ENCODE peak calls at places on chromosomes 1 and 21, in nine cellular contexts. Z is cardiac muscle cell; P is CD4-positive, alpha-beta memory T cell; U is Peyer's patch; H is psoas muscle; T is CD4-positive, CD25-positive, alpha-beta regulatory T cell; D is tibial nerve; Q is CD8-positive, alpha-beta T cell; F is PC-3. C is an unnamed sample.

GRCh38 chr1:95034506-95034905 is 38.2 kb downstream of the ALG14 start:
- DNase-seq in H (no peak), Z (no peak), F (no peak), Q (no peak), D (no peak), U (no peak), P (no peak), T (no peak), C (no peak)

GRCh38 chr1:41327383-41327999 is 33.7 kb upstream of the FOXO6 start:
- DNase-seq in P (no peak), T (no peak), Q (no peak), H (no peak), D (no peak), F (no peak), U (no peak), Z (no peak), C (no peak)

GRCh38 chr1:180542530-180543171 is 16.1 kb upstream of the OVAAL start:
- DNase-seq in T (no peak), P (no peak), U (no peak), H (no peak), Q (no peak), F (no peak), D (no peak), Z (no peak), C (no peak)

GRCh38 chr1:8815582-8816285 is 1.7 kb downstream of the RERE start:
- DNase-seq in Z (peak; percentile 41), H (no peak), U (no peak), Q (no peak), T (peak; percentile 39), D (no peak), F (peak; percentile 6), P (no peak), C (no peak)

GRCh38 chr1:1425426-1425752 is 4.3 kb upstream of the ANKRD65 start:
- DNase-seq in Q (no peak), F (no peak), T (no peak), P (no peak), H (no peak), D (no peak), U (no peak), Z (no peak), C (no peak)

GRCh38 chr1:151992345-151993083 is 1.1 kb downstream of the S100A10 start:
- DNase-seq in D (peak; percentile 75), P (no peak), Q (peak; percentile 30), H (peak; percentile 89), F (peak; percentile 100), Z (no peak), T (peak; percentile 18), U (peak; percentile 39), C (peak; percentile 83)

GRCh38 chr1:205907794-205908193 is 35.5 kb downstream of the SLC26A9 start:
- DNase-seq in H (no peak), D (no peak), Z (peak; percentile 49), T (no peak), F (peak; percentile 74), P (no peak), Q (no peak), U (no peak), C (no peak)

GRCh38 chr1:93992954-93993353 is 83.7 kb upstream of the GCLM start:
- DNase-seq in Q (no peak), T (no peak), P (no peak), F (no peak), U (no peak), D (no peak), Z (no peak), H (no peak), C (no peak)

GRCh38 chr1:21667348-21668231 is 1.6 kb downstream of the RAP1GAP start:
- DNase-seq in Q (no peak), T (no peak), F (no peak), U (no peak), P (no peak), H (no peak), Z (no peak), D (no peak), C (no peak)

GRCh38 chr21:35352066-35352770 is 303.1 kb upstream of the RUNX1 start:
- DNase-seq in Z (no peak), D (no peak), T (no peak), Q (no peak), F (no peak), H (no peak), P (no peak), U (no peak), C (no peak)

GRCh38 chr21:45385549-45386050 is 19.4 kb upstream of the COL18A1 start:
- DNase-seq in F (no peak), Q (no peak), Z (no peak), H (peak; percentile 7), D (no peak), T (no peak), U (no peak), P (no peak), C (no peak)

GRCh38 chr21:43262427-43262826 is 93.6 kb downstream of the CRYAA start:
- DNase-seq in Z (no peak), U (no peak), D (no peak), Q (no peak), P (no peak), T (no peak), H (peak; percentile 8), F (no peak), C (no peak)

GRCh38 chr1:54806931-54807611 is 5.9 kb upstream of the TTC22 start:
- DNase-seq in P (no peak), Z (no peak), U (peak; percentile 12), T (peak; percentile 32), F (peak; percentile 76), Q (peak; percentile 42), H (no peak), D (no peak), C (no peak)

GRCh38 chr1:85692730-85693314 is 15.4 kb downstream of the ZNHIT6 start:
- DNase-seq in P (no peak), U (no peak), F (peak; percentile 72), H (no peak), Q (no peak), D (no peak), T (peak; percentile 41), Z (peak; percentile 3), C (no peak)

GRCh38 chr1:166671627-166672026 is 167.6 kb upstream of the POGK start:
- DNase-seq in F (no peak), T (no peak), D (no peak), Q (no peak), P (no peak), U (no peak), Z (no peak), H (no peak), C (no peak)

GRCh38 chr1:245277276-245277675 is 122.5 kb downstream of the KIF26B start:
- DNase-seq in F (peak; percentile 23), H (no peak), U (no peak), P (no peak), Z (peak; percentile 38), D (no peak), T (no peak), Q (no peak), C (no peak)

GRCh38 chr1:224498574-224499170 is 64.1 kb upstream of the WDR26 start:
- DNase-seq in D (no peak), T (peak; percentile 28), P (no peak), F (peak; percentile 94), Q (no peak), U (no peak), H (no peak), Z (no peak), C (no peak)

GRCh38 chr1:15935056-15935950 is 40.6 kb downstream of the ZBTB17 start:
- DNase-seq in F (no peak), H (no peak), D (no peak), Q (no peak), U (peak; percentile 3), P (no peak), T (no peak), Z (no peak), C (no peak)
- H3K36me3 ChIP-seq in F (peaks cover 31% of the 10 kb centered on the region), H (peaks cover 5% of the 10 kb centered on the region), D (peaks cover 37% of the 10 kb centered on the region), Q (peaks cover 78% of the 10 kb centered on the region), U (peaks cover 98% of the 10 kb centered on the region), P (peaks cover 73% of the 10 kb centered on the region), T (peaks cover 84% of the 10 kb centered on the region), Z (peaks cover 76% of the 10 kb centered on the region), C (peaks cover 100% of the 10 kb centered on the region)

GRCh38 chr1:25342846-25343245 is 4.7 kb downstream of the TMEM50A start:
- DNase-seq in U (no peak), D (no peak), Z (no peak), T (no peak), H (no peak), P (no peak), Q (no peak), F (no peak), C (no peak)
- H3K36me3 ChIP-seq in U (peaks cover 44% of the 10 kb centered on the region), D (no peaks in the 10 kb centered on the region), Z (peaks cover 13% of the 10 kb centered on the region), T (peaks cover 42% of the 10 kb centered on the region), H (peaks cover 4% of the 10 kb centered on the region), P (peaks cover 20% of the 10 kb centered on the region), Q (peaks cover 5% of the 10 kb centered on the region), F (peaks cover 8% of the 10 kb centered on the region), C (peaks cover 7% of the 10 kb centered on the region)

DNA sequence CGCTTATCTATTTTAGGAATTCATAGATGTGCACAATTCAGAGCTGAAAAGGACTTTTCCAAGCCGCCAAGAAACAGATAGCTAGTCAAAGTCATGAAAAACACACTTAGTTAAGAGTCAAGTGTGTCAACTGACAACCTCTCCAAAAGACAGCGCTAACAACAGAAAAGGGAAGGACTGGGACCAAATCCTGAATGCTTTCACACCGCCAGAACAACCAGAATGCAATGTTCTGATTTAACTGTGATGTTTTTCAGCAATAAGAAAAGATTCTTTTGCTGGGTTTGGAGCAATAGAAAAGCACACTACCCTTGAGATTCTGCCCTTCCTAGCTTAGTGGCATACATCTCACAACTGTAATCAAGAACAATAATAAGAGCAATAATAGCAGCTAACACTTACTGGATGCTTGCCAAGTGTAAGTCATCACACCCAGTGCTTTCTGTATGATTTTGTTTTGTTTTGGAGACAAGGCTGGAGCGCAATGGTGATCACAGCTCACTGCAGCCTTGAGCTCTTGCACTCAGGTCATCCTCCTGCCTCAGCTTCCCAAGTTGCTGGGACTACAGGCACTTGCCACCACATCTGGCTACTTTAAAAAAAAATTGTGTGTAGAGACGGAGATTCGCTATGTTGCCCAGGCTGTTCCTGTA is 33.9 kb upstream of the SDC3 start:
- DNase-seq in U (no peak), P (no peak), D (no peak), F (no peak), H (no peak), Z (no peak), T (no peak), Q (no peak), C (no peak)
- H3K36me3 ChIP-seq in U (peaks cover 87% of the 10 kb centered on the region), P (peaks cover 72% of the 10 kb centered on the region), D (peaks cover 9% of the 10 kb centered on the region), F (peaks cover 66% of the 10 kb centered on the region), H (peaks cover 7% of the 10 kb centered on the region), Z (peaks cover 80% of the 10 kb centered on the region), T (peaks cover 88% of the 10 kb centered on the region), Q (peaks cover 29% of the 10 kb centered on the region), C (no peaks in the 10 kb centered on the region)

GRCh38 chr1:155320252-155320651 is 442 bp upstream of the RUSC1 start:
- DNase-seq in T (no peak), Q (no peak), D (no peak), F (no peak), P (no peak), Z (no peak), H (no peak), U (no peak), C (no peak)

GRCh38 chr1:155320661-155321576 is at the start of gene RUSC1:
- DNase-seq in F (peak; percentile 41), H (peak; percentile 81), P (peak; percentile 58), D (peak; percentile 72), Q (peak; percentile 74), U (peak; percentile 69), Z (peak; percentile 61), T (peak; percentile 78), C (peak; percentile 36)

GRCh38 chr1:155319536-155319935 is 1.2 kb upstream of the RUSC1 start:
- DNase-seq in P (no peak), D (no peak), T (no peak), Q (no peak), H (no peak), F (no peak), U (no peak), Z (no peak), C (no peak)

GRCh38 chr1:155316922-155317321 is 3.8 kb upstream of the RUSC1 start:
- DNase-seq in F (no peak), Z (no peak), D (no peak), Q (no peak), U (no peak), P (no peak), T (no peak), H (no peak), C (no peak)

GRCh38 chr1:155318082-155318481 is 2.6 kb upstream of the RUSC1 start:
- DNase-seq in P (no peak), Q (no peak), Z (no peak), D (no peak), U (no peak), H (no peak), T (no peak), F (no peak), C (no peak)
- H3K36me3 ChIP-seq in P (peaks cover 10% of the 10 kb centered on the region), Q (peaks cover 5% of the 10 kb centered on the region), Z (peaks cover 14% of the 10 kb centered on the region), D (peaks cover 4% of the 10 kb centered on the region), U (peaks cover 33% of the 10 kb centered on the region), H (peaks cover 3% of the 10 kb centered on the region), T (peaks cover 3% of the 10 kb centered on the region), F (peaks cover 24% of the 10 kb centered on the region), C (no peaks in the 10 kb centered on the region)